ENCODE peak calls at places on chromosomes 1 and 21, in seven cellular contexts. V is lung, Y is Calu3, N is activated B cell treated with CpG ODN at 0.5 μM for 24 hours, C is breast epithelium, Z is bronchial epithelial cell, R is left ventricle myocardium inferior. E is an unnamed sample.

GRCh38 chr21:39030127-39030884 is 152.9 kb downstream of the PSMG1 start:
- DNase-seq in V (no peak), Y (peak; percentile 23), N (no peak), C (no peak), Z (no peak), R (no peak), E (no peak)

GRCh38 chr1:56788588-56788987 is 30.6 kb downstream of the FYB2 start:
- DNase-seq in V (peak; percentile 40), Y (peak; percentile 31), N (no peak), C (no peak), Z (peak; percentile 8), R (peak; percentile 47), E (no peak)

GRCh38 chr21:37548521-37548981 is 182.0 kb downstream of the DYRK1A start:
- DNase-seq in V (no peak), Y (no peak), N (no peak), C (no peak), Z (no peak), R (no peak), E (no peak)

GRCh38 chr1:80882552-80882951 is 918.2 kb upstream of the ADGRL2 start:
- DNase-seq in V (no peak), Y (peak; percentile 51), N (no peak), C (no peak), Z (peak; percentile 37), R (no peak), E (no peak)

GRCh38 chr1:239803666-239804228 is 287.9 kb upstream of the FMN2 start:
- DNase-seq in V (no peak), Y (no peak), N (no peak), C (no peak), Z (no peak), R (no peak), E (no peak)

GRCh38 chr1:91894036-91894761 is 8.2 kb upstream of the TGFBR3 start:
- DNase-seq in V (no peak), Y (no peak), N (no peak), C (no peak), Z (peak; percentile 23), R (no peak), E (no peak)

GRCh38 chr1:19044975-19045831 is 88.7 kb upstream of the IFFO2 start:
- DNase-seq in V (no peak), Y (no peak), N (no peak), C (no peak), Z (no peak), R (no peak), E (peak; percentile 41)

GRCh38 chr1:1021010-1021845 is 1.3 kb downstream of the AGRN start:
- DNase-seq in V (peak; percentile 79), Y (peak; percentile 78), N (no peak), C (peak; percentile 54), Z (peak; percentile 58), R (peak; percentile 70), E (no peak)

GRCh38 chr1:53582211-53583020 is 123.2 kb downstream of the DMRTB1 start:
- DNase-seq in V (no peak), Y (no peak), N (no peak), C (no peak), Z (no peak), R (no peak), E (peak; percentile 33)

GRCh38 chr1:226309398-226310122 is 596 bp upstream of the LIN9 start:
- DNase-seq in V (peak; percentile 29), Y (no peak), N (no peak), C (no peak), Z (no peak), R (peak; percentile 20), E (no peak)
- TF ChIP-seq CTCF in V (no peak), Y (no peak), N (no peak), C (peak; percentile 36), Z (peak; percentile 24), R (peak; percentile 55), E (no peak)

GRCh38 chr1:171983584-171983983 is 142.3 kb downstream of the DNM3 start:
- DNase-seq in V (no peak), Y (peak; percentile 23), N (no peak), C (no peak), Z (peak; percentile 39), R (no peak), E (no peak)
- TF ChIP-seq CTCF in V (no peak), Y (no peak), N (no peak), C (no peak), Z (peak; percentile 49), R (peak; percentile 45), E (no peak)

GRCh38 chr1:107464827-107465226 is 324.0 kb downstream of the NTNG1 start:
- DNase-seq in V (no peak), Y (no peak), N (no peak), C (no peak), Z (no peak), R (no peak), E (no peak)
- TF ChIP-seq CTCF in V (no peak), Y (no peak), N (no peak), C (no peak), Z (no peak), R (no peak), E (no peak)

GRCh38 chr1:236348071-236348470 is 46.0 kb upstream of the EDARADD start:
- DNase-seq in V (no peak), Y (no peak), N (no peak), C (no peak), Z (no peak), R (no peak), E (no peak)

GRCh38 chr1:236342403-236343245 is 51.5 kb upstream of the EDARADD start:
- DNase-seq in V (no peak), Y (no peak), N (no peak), C (no peak), Z (no peak), R (no peak), E (no peak)

GRCh38 chr1:236343246-236343862 is 50.7 kb upstream of the EDARADD start:
- DNase-seq in V (no peak), Y (no peak), N (no peak), C (no peak), Z (no peak), R (no peak), E (no peak)

GRCh38 chr1:236341298-236341697 is 52.8 kb upstream of the EDARADD start:
- DNase-seq in V (no peak), Y (no peak), N (no peak), C (no peak), Z (peak; percentile 8), R (no peak), E (no peak)

GRCh38 chr1:236345728-236346127 is 48.4 kb upstream of the EDARADD start:
- DNase-seq in V (no peak), Y (no peak), N (no peak), C (no peak), Z (peak; percentile 10), R (no peak), E (no peak)
- TF ChIP-seq CTCF in V (no peak), Y (no peak), N (no peak), C (no peak), Z (no peak), R (no peak), E (no peak)

DNA sequence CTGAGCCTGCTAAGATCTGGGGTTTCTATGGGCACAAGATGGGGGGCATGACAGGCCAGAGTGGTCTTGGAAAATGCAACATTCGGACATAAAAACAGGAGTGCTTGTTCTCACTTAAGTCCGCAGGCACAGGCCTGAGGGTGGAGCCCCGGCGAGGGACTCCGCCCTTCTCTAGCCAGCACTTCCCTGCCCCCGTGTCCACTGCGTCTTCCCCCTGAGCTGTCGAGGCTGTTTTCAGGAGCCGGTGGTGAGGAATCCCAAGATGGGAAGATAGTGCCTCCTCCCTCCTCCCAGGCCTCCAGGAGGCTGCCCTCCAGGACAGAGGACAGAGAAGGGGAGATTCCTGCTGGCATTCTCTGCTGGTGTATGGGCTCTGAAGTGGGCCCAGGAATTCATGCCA is 105.2 kb downstream of the TLR5 start:
- DNase-seq in V (no peak), Y (no peak), N (no peak), C (no peak), Z (no peak), R (no peak), E (no peak)
- TF ChIP-seq CTCF in V (no peak), Y (no peak), N (no peak), C (no peak), Z (no peak), R (no peak), E (no peak)

GRCh38 chr1:46705408-46705807 is 13.5 kb downstream of the EFCAB14 start:
- DNase-seq in V (no peak), Y (no peak), N (no peak), C (no peak), Z (peak; percentile 69), R (no peak), E (no peak)

GRCh38 chr1:46708121-46708520 is 10.8 kb downstream of the EFCAB14 start:
- DNase-seq in V (no peak), Y (no peak), N (no peak), C (no peak), Z (no peak), R (no peak), E (no peak)

GRCh38 chr1:46699670-46700069 is 19.2 kb downstream of the EFCAB14 start:
- DNase-seq in V (no peak), Y (no peak), N (no peak), C (no peak), Z (no peak), R (no peak), E (peak; percentile 76)

DNA sequence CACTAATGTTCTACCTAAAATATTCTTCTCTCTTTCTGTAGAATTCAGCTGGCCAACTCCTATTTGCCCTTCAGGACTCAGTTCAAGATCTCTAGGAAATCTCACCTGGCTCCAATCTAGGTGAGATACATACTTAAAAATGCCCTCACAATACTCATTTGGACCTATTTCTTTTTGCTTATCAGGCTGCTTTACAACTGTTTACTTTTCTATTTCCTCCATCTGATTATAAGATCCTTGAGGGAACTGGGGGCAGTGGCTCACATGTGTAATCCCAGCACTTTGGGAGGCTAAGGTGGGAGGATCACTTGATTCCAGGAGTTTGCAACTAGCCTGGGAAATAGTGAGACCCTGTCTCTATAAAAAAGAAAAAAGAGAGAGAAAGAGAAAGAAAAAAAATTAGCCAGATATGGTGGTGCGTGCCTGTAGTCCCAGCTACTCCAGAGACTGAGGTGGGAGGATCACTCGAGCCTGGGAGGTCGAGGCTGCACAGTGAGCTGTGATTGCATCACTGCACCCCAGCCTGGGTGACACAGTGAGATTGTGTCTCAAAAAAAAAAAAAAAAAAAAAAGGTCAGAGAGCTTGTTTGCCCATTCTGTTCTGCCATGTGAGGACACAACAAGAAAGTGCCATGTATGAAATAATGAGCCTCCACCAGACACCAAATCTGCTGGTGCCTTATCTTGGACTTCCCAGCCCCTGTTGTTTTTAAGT is 14.8 kb downstream of the EFCAB14 start:
- DNase-seq in V (no peak), Y (no peak), N (no peak), C (no peak), Z (no peak), R (no peak), E (no peak)
- TF ChIP-seq CTCF in V (no peak), Y (no peak), N (no peak), C (no peak), Z (no peak), R (no peak), E (no peak)

DNA sequence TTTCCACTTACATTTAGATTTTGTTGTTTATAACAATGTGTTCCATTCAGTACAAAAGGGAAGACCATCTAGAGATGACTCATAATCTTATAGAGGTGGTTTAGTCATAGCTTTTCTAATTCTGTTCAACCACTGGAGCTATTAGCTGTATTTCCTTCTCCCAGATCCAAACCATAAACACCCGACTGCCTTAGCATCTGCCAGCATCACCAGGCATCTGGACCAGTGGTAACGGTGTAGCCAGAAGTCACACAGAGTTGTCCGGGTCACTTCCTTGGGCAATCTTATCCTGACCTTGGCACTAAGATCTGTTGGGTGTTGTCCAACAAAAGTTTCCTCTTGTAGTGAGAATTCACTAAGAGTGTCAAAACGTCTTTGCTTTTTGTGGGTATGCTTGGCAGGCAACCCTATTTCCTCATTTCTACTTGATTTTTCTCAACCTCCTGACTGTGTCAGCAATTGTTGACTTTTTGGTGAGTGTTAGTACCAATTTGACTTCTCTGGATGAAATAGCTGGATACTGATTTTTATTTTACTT is 372.1 kb upstream of the B3GALT2 start:
- DNase-seq in V (peak; percentile 65), Y (peak; percentile 72), N (no peak), C (peak; percentile 27), Z (peak; percentile 79), R (no peak), E (peak; percentile 78)
- TF ChIP-seq CTCF in V (no peak), Y (no peak), N (no peak), C (no peak), Z (no peak), R (no peak), E (no peak)

E was measured in CD14-positive monocyte.